ENCODE peak calls at places on chromosomes 5 and 9, in four cellular contexts. One of them, this sample, is unnamed.

GRCh38 chr9:16918920-16919319 is 48.5 kb upstream of the BNC2 start:
- DNase-seq in endothelial cell: no peak
- DNase-seq in AG08395: no peak
- DNase-seq in AG08396: no peak
- DNase-seq in this sample: no peak

GRCh38 chr9:2567922-2568321 is 53.7 kb upstream of the VLDLR start:
- DNase-seq in AG08396: no peak
- DNase-seq in AG08395: no peak
- DNase-seq in endothelial cell: no peak
- DNase-seq in this sample: no peak

GRCh38 chr9:35407846-35408245 is 82.1 kb upstream of the RUSC2 start:
- DNase-seq in AG08396: no peak
- DNase-seq in AG08395: no peak
- DNase-seq in endothelial cell: no peak
- DNase-seq in this sample: no peak

GRCh38 chr9:137074657-137075274 is 2.6 kb upstream of the UAP1L1 start:
- DNase-seq in AG08396: no peak
- DNase-seq in AG08395: no peak
- DNase-seq in endothelial cell: no peak
- DNase-seq in this sample: no peak

GRCh38 chr9:92917176-92917800 is 30.0 kb upstream of the FGD3 start:
- DNase-seq in AG08396: no peak
- DNase-seq in endothelial cell: no peak
- DNase-seq in AG08395: no peak
- DNase-seq in this sample: no peak

GRCh38 chr5:147481376-147481775 is 28.5 kb downstream of the DPYSL3 start:
- DNase-seq in endothelial cell: no peak
- DNase-seq in AG08396: no peak
- DNase-seq in AG08395: peak
- DNase-seq in this sample: no peak

GRCh38 chr9:9412241-9412640 is 1200.6 kb downstream of the PTPRD start:
- DNase-seq in AG08395: no peak
- DNase-seq in AG08396: no peak
- DNase-seq in endothelial cell: no peak
- DNase-seq in this sample: no peak

GRCh38 chr9:95025213-95026170 is 292.0 kb downstream of the FANCC start:
- DNase-seq in AG08395: peak
- DNase-seq in endothelial cell: no peak
- DNase-seq in AG08396: peak
- DNase-seq in this sample: no peak

GRCh38 chr9:83327323-83327722 is 210.9 kb downstream of the FRMD3 start:
- DNase-seq in AG08395: peak
- DNase-seq in AG08396: no peak
- DNase-seq in endothelial cell: no peak
- DNase-seq in this sample: no peak

GRCh38 chr5:140672455-140673186 is 755 bp downstream of the DND1 start:
- DNase-seq in endothelial cell: peak
- DNase-seq in AG08396: peak
- DNase-seq in AG08395: no peak
- DNase-seq in this sample: no peak

GRCh38 chr9:83429229-83429628 is 109.0 kb downstream of the FRMD3 start:
- DNase-seq in AG08395: no peak
- DNase-seq in AG08396: no peak
- DNase-seq in endothelial cell: no peak
- DNase-seq in this sample: no peak

GRCh38 chr5:31987985-31988710 is 186.0 kb downstream of the GOLPH3 start:
- DNase-seq in AG08396: peak
- DNase-seq in endothelial cell: no peak
- DNase-seq in AG08395: peak
- DNase-seq in this sample: no peak

GRCh38 chr5:151072234-151073025 is 8.4 kb downstream of the TNIP1 start:
- DNase-seq in endothelial cell: no peak
- DNase-seq in AG08395: peak
- DNase-seq in AG08396: peak
- DNase-seq in this sample: no peak

GRCh38 chr5:4862500-4862899 is 277.6 kb upstream of the ADAMTS16 start:
- DNase-seq in AG08396: peak
- DNase-seq in endothelial cell: no peak
- DNase-seq in AG08395: peak
- DNase-seq in this sample: no peak

GRCh38 chr5:155729684-155730059 is 597.3 kb upstream of the SGCD start:
- DNase-seq in endothelial cell: peak
- DNase-seq in AG08395: peak
- DNase-seq in AG08396: no peak
- DNase-seq in this sample: peak

This sample was measured in amygdala.